ENCODE peak calls at places on chromosomes 2 and 18, in six cellular contexts. F is NCI-H1436, K is iPS-NIHi11, Z is H7, Q is upper lobe of right lung, Y is NCI-H1694. W is an unnamed sample.

GRCh38 chr18:31162825-31163435 is at the start of gene DSC1:
- DNase-seq in F (no peak), K (no peak), Z (no peak), Q (no peak), Y (no peak), W (no peak)

GRCh38 chr2:23148342-23148741 is 236.6 kb upstream of the KLHL29 start:
- DNase-seq in F (no peak), K (no peak), Z (no peak), Q (no peak), Y (no peak), W (no peak)

GRCh38 chr2:29562896-29563295 is 358.5 kb downstream of the ALK start:
- DNase-seq in F (no peak), K (no peak), Z (no peak), Q (no peak), Y (no peak), W (no peak)

GRCh38 chr2:121266543-121267106 is 18.4 kb downstream of the TFCP2L1 start:
- DNase-seq in F (no peak), K (no peak), Z (no peak), Q (no peak), Y (no peak), W (no peak)

GRCh38 chr2:64594563-64594989 is 59.1 kb downstream of the SERTAD2 start:
- DNase-seq in F (no peak), K (no peak), Z (no peak), Q (no peak), Y (no peak), W (no peak)

GRCh38 chr2:223563462-223563861 is 38.7 kb downstream of the SCG2 start:
- DNase-seq in F (peak), K (peak), Z (peak), Q (no peak), Y (no peak), W (peak)

GRCh38 chr2:174753038-174753633 is 11.1 kb downstream of the CHRNA1 start:
- DNase-seq in F (no peak), K (no peak), Z (no peak), Q (no peak), Y (no peak), W (no peak)

GRCh38 chr2:38438536-38439225 is 61.6 kb upstream of the ATL2 start:
- DNase-seq in F (no peak), K (no peak), Z (peak), Q (no peak), Y (no peak), W (no peak)

GRCh38 chr2:89834306-89834705 is 1142.8 kb downstream of the RPIA start:
- DNase-seq in F (no peak), K (no peak), Z (no peak), Q (no peak), Y (no peak), W (no peak)

GRCh38 chr2:45643095-45643494 is 8.4 kb upstream of the PRKCE start:
- DNase-seq in F (no peak), K (peak), Z (no peak), Q (no peak), Y (no peak), W (no peak)

GRCh38 chr2:169005080-169005598 is 26.0 kb downstream of the ABCB11 start:
- DNase-seq in F (no peak), K (no peak), Z (no peak), Q (no peak), Y (no peak), W (no peak)

GRCh38 chr2:121377676-121378075 is 92.7 kb upstream of the TFCP2L1 start:
- DNase-seq in F (no peak), K (no peak), Z (no peak), Q (no peak), Y (no peak), W (no peak)

GRCh38 chr18:79933765-79934164 is 17.7 kb downstream of the SLC66A2 start:
- DNase-seq in F (no peak), K (peak), Z (peak), Q (peak), Y (no peak), W (no peak)